ENCODE peak calls at places on chromosome 14, in eight cellular contexts. H is HCT116; J is NCI-H2029; U is colonic mucosa; A is GM23338; I is stimulated activated CD4-positive, alpha-beta T cell treated with anti-CD3 and anti-CD28 coated beads, Interleukin-15, amount 100 ng/mL, for 24 hours; P is esophagus squamous epithelium; W is occipital lobe. N is an unnamed sample.

GRCh38 chr14:36105401-36105800 is 71.1 kb downstream of the PTCSC3 start:
- DNase-seq in H (peak), J (peak), U (no peak), A (peak), I (no peak), P (no peak), W (no peak), N (no peak)

GRCh38 chr14:82067221-82067620 is 533.6 kb upstream of the SEL1L start:
- DNase-seq in H (no peak), J (no peak), U (no peak), A (no peak), I (no peak), P (no peak), W (no peak), N (no peak)

GRCh38 chr14:50816419-50817047 is 14.4 kb downstream of the NIN start:
- DNase-seq in H (no peak), J (no peak), U (no peak), A (no peak), I (no peak), P (no peak), W (no peak), N (no peak)

GRCh38 chr14:105851716-105852377 is 325.5 kb downstream of the TMEM121 start:
- DNase-seq in H (no peak), J (no peak), U (peak), A (no peak), I (no peak), P (no peak), W (no peak), N (no peak)

GRCh38 chr14:104735830-104736642 is 12.0 kb downstream of the ADSS1 start:
- DNase-seq in H (no peak), J (no peak), U (peak), A (no peak), I (no peak), P (no peak), W (peak), N (no peak)

GRCh38 chr14:93103392-93104080 is 12.2 kb downstream of the ITPK1 start:
- DNase-seq in H (no peak), J (peak), U (peak), A (no peak), I (peak), P (no peak), W (no peak), N (no peak)

GRCh38 chr14:104280085-104280901 is 141.9 kb downstream of the KIF26A start:
- DNase-seq in H (no peak), J (no peak), U (no peak), A (no peak), I (no peak), P (no peak), W (no peak), N (no peak)

GRCh38 chr14:104784846-104785707 is 10.5 kb downstream of the AKT1 start:
- DNase-seq in H (no peak), J (no peak), U (no peak), A (no peak), I (no peak), P (no peak), W (no peak), N (no peak)

GRCh38 chr14:64692597-64693350 is 11.4 kb upstream of the PLEKHG3 start:
- DNase-seq in H (no peak), J (no peak), U (peak), A (no peak), I (no peak), P (no peak), W (no peak), N (no peak)

GRCh38 chr14:22428681-22429315 is 160.2 kb downstream of the DAD1 start:
- DNase-seq in H (no peak), J (no peak), U (no peak), A (no peak), I (no peak), P (no peak), W (no peak), N (no peak)

GRCh38 chr14:32375663-32376062 is 46.6 kb downstream of the AKAP6 start:
- DNase-seq in H (no peak), J (no peak), U (no peak), A (no peak), I (no peak), P (no peak), W (no peak), N (no peak)

GRCh38 chr14:36069535-36069900 is 107.0 kb downstream of the PTCSC3 start:
- DNase-seq in H (peak), J (peak), U (no peak), A (peak), I (peak), P (no peak), W (peak), N (peak)

GRCh38 chr14:100341301-100342031 is 18.3 kb downstream of the SLC25A47 start:
- DNase-seq in H (no peak), J (no peak), U (no peak), A (no peak), I (peak), P (no peak), W (no peak), N (no peak)